ENCODE peak calls at places on chromosomes 13 and 19, in five cellular contexts. P is fibroblast of mammary gland, D is GM10248, B is esophagus squamous epithelium, E is HCT116. H is an unnamed sample.

GRCh38 chr19:55809381-55810058 is 22.3 kb downstream of the NLRP11 start:
- DNase-seq in D (peak; percentile 45), B (peak; percentile 21), E (peak; percentile 90), P (peak; percentile 57), H (peak; percentile 46)

GRCh38 chr13:21458457-21458815 is 667 bp downstream of the ZDHHC20 start:
- DNase-seq in B (no peak), D (peak; percentile 56), E (no peak), P (no peak), H (peak; percentile 67)

GRCh38 chr19:31232871-31233270 is 116.4 kb downstream of the TSHZ3 start:
- DNase-seq in D (no peak), B (no peak), P (peak; percentile 98), E (no peak), H (no peak)

GRCh38 chr13:50664961-50665360 is 178.5 kb downstream of the DLEU7 start:
- DNase-seq in E (no peak), P (no peak), B (no peak), D (no peak), H (no peak)

GRCh38 chr19:13554506-13555235 is 48.4 kb upstream of the CACNA1A start:
- DNase-seq in P (no peak), B (no peak), D (no peak), E (no peak), H (no peak)

GRCh38 chr13:26021956-26022355 is 29.9 kb downstream of the SHISA2 start:
- DNase-seq in E (no peak), P (no peak), D (no peak), B (no peak), H (no peak)

GRCh38 chr19:42420055-42420544 is 7.1 kb downstream of the LIPE start:
- DNase-seq in B (no peak), E (peak; percentile 50), P (peak; percentile 58), D (peak; percentile 87), H (peak; percentile 89)

GRCh38 chr19:737591-738093 is 13.3 kb upstream of the MISP start:
- DNase-seq in B (no peak), D (peak; percentile 81), P (peak; percentile 20), E (no peak), H (peak; percentile 86)

GRCh38 chr13:97468331-97468730 is 34.4 kb downstream of the RAP2A start:
- DNase-seq in B (no peak), E (no peak), P (peak; percentile 17), D (no peak), H (no peak)

GRCh38 chr13:80306573-80306972 is 34.4 kb downstream of the SPRY2 start:
- DNase-seq in B (no peak), P (no peak), D (no peak), E (no peak), H (no peak)
- TF ChIP-seq CTCF in B (no peak), P (no peak), D (no peak), E (no peak), H (no peak)

DNA sequence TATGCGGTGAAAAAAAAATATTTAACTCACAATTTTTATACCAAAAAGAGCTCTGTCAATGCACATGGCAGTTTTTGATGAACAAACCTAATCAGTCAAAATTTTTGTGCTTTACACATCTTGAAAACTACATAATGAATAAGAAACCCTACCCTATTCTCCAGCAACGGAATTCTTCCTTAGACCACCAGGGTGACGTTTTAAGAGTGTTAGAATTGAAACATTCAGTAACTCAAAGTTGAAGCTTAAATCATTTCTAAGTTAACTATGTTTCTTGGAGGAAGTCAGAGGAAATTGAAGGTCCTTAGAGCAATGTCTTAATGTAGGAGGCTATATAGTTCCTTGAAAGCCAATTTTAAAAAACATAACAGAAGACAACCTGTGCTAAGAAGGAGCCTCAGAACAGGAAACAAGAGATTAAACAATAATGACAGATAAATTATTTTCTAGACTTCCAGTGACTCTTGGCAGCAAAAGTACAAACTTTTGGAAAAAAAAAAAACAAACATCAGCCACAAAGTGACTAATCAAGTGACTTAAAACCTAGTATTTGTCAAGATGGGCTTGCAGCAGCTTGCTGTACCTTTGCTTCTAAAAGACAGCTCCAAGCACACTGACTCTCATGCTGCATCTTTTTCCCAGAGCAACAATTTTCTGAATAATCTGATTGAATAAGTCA is 6.2 kb downstream of the SPRY2 start:
- DNase-seq in P (peak; percentile 72), B (no peak), E (no peak), D (no peak), H (no peak)
- TF ChIP-seq CTCF in P (no peak), B (no peak), E (no peak), D (no peak), H (no peak)

GRCh38 chr19:9323919-9324583 is at the start of gene ZNF559:
- DNase-seq in D (peak; percentile 92), E (peak; percentile 89), B (peak; percentile 68), P (peak; percentile 92), H (peak; percentile 96)
- TF ChIP-seq CTCF in D (peak; percentile 4), E (peak; percentile 47), B (peak; percentile 35), P (peak; percentile 28), H (peak; percentile 24)

DNA sequence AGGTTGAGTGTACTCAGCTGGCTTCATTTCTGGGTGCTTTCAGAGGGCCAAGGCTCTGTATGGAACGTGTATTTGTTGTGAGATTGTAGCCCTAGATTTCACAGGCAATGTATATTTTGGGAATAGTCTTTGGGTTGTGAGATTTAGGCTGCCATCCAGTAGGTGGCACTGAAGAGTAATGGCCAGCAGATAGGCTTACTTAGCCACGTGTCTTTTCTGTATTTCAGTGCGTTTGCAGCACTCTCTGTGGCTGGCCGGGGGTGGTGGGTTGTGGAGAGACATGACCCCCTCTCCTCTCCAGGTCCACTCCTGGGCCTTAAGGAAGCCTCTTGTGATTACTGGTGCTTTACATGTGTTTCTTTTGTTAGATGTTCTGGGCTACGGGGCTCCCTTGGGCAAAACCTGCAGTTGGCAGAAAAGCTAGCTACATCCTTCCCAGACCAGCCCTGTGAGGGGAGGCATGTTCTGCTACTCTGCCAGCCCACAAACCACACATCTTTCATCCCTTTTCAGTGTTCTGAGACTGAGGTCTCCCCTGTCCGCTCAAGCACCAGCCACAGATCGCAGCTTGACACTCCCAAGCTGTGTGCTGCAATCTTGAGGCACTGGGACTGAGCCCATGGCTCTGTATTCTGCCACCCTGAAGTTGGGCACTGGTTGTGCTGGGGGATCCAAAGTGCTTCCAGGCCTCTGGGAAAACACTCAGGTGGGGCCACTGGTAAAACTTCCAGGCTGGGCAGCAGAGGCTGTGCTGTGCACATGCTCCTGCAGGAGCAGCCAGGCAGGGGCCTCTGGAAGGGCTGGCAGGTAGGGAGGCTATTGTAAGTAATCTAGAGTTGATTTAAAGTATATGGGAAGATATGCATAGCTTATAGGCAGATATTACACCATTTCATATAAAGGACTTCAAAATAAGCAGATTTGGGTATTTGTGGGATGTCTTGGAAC is 1096.8 kb upstream of the PCDH20 start:
- DNase-seq in E (peak; percentile 35), D (peak; percentile 28), P (peak; percentile 40), B (no peak), H (peak; percentile 29)
- TF ChIP-seq CTCF in E (peak; percentile 68), D (peak; percentile 80), P (peak; percentile 72), B (no peak), H (peak; percentile 87)

GRCh38 chr19:49685845-49686332 is 3.5 kb upstream of the ADM5 start:
- DNase-seq in B (no peak), D (no peak), E (no peak), P (no peak), H (no peak)

GRCh38 chr19:49682274-49682673 is 5.2 kb downstream of the PRMT1 start:
- DNase-seq in E (no peak), D (no peak), B (no peak), P (peak; percentile 66), H (no peak)

GRCh38 chr19:49683814-49684250 is 5.6 kb upstream of the ADM5 start:
- DNase-seq in P (no peak), D (no peak), B (no peak), E (no peak), H (no peak)

GRCh38 chr19:49684983-49685553 is 4.3 kb upstream of the ADM5 start:
- DNase-seq in E (no peak), P (no peak), B (no peak), D (no peak), H (no peak)

GRCh38 chr19:49684251-49684982 is 5.0 kb upstream of the ADM5 start:
- DNase-seq in P (no peak), E (no peak), B (no peak), D (peak; percentile 52), H (peak; percentile 64)
- TF ChIP-seq CTCF in P (peak; percentile 34), E (peak; percentile 44), B (peak; percentile 64), D (peak; percentile 51), H (peak; percentile 30)

GRCh38 chr13:71677114-71677513 is 189.9 kb downstream of the DACH1 start:
- DNase-seq in D (no peak), E (no peak), B (no peak), P (no peak), H (no peak)

GRCh38 chr13:71674776-71675352 is 192.1 kb downstream of the DACH1 start:
- DNase-seq in P (no peak), B (no peak), D (no peak), E (no peak), H (no peak)

DNA sequence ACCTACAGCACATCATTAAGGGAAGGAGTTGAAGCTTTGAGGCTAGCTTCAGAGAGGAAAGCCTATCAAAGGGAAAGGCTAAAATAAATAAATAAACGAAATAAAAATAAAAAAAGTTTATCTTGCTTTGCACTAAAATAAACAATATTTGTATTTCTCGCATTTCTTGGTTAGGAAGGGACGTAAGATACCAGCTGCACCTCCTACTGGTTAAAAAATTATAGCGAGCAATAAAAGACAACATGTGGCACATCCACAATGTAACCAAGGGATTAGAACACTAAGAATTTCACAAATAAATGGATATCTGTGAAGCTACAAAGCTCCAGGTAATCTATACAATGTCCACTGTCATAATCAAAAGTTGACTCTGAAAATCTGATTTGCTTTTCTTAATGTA is 194.5 kb downstream of the DACH1 start:
- DNase-seq in B (no peak), E (no peak), P (no peak), D (no peak), H (no peak)
- TF ChIP-seq CTCF in B (no peak), E (no peak), P (no peak), D (no peak), H (no peak)

GRCh38 chr19:58572818-58573657 is at the start of gene MZF1:
- DNase-seq in B (no peak), P (peak; percentile 100), E (peak; percentile 100), D (peak; percentile 95), H (peak; percentile 96)
- TF ChIP-seq CTCF in B (peak; percentile 37), P (no peak), E (no peak), D (no peak), H (peak; percentile 7)

GRCh38 chr13:66353664-66354063 is 876.5 kb downstream of the PCDH9 start:
- DNase-seq in P (no peak), E (no peak), B (no peak), D (no peak), H (no peak)
- TF ChIP-seq CTCF in P (no peak), E (no peak), B (no peak), D (no peak), H (no peak)